ENCODE peak calls at places on chromosomes 4 and X, in ten cellular contexts. A, O, J, E, B, V, M, K, Y and H are unnamed samples. For H3K9me2, the result is how much of the 10 kb centered on the place peaks cover.

GRCh38 chrX:134570899-134571298 is 87.4 kb downstream of the PLAC1 start:
- DNase-seq in A (no peak), O (no peak), J (no peak), E (no peak), B (no peak), V (no peak), M (no peak), K (no peak), Y (no peak), H (peak)

GRCh38 chrX:75106772-75107171 is 49.3 kb downstream of the ABCB7 start:
- DNase-seq in A (no peak), O (no peak), J (no peak), E (no peak), B (no peak), V (no peak), M (no peak), K (no peak), Y (no peak), H (no peak)

GRCh38 chrX:56745019-56745418 is 16.0 kb downstream of the NBDY start:
- DNase-seq in A (no peak), O (peak), J (no peak), E (peak), B (peak), V (peak), M (no peak), K (peak), Y (no peak), H (no peak)

GRCh38 chr4:173666-174314 is 49.5 kb downstream of the ZNF718 start:
- DNase-seq in A (no peak), O (no peak), J (no peak), E (no peak), B (no peak), V (no peak), M (no peak), K (no peak), Y (peak), H (no peak)

GRCh38 chr4:6881908-6882307 is 27.7 kb upstream of the TBC1D14 start:
- DNase-seq in A (no peak), O (no peak), J (no peak), E (no peak), B (no peak), V (no peak), M (no peak), K (no peak), Y (no peak), H (no peak)

GRCh38 chrX:30504309-30504708 is 73.3 kb downstream of the TASL start:
- DNase-seq in A (peak), O (peak), J (peak), E (peak), B (peak), V (peak), M (peak), K (peak), Y (peak), H (peak)

GRCh38 chr4:3387943-3388348 is 53.8 kb upstream of the HGFAC start:
- DNase-seq in A (no peak), O (peak), J (no peak), E (peak), B (no peak), V (no peak), M (peak), K (no peak), Y (no peak), H (no peak)

GRCh38 chrX:74232859-74233258 is 71.1 kb upstream of the ZCCHC13 start:
- DNase-seq in A (no peak), O (peak), J (no peak), E (peak), B (no peak), V (no peak), M (peak), K (peak), Y (peak), H (no peak)

GRCh38 chrX:39855748-39856129 is 242.0 kb downstream of the BCOR start:
- DNase-seq in A (peak), O (peak), J (peak), E (peak), B (peak), V (no peak), M (no peak), K (peak), Y (peak), H (peak)

GRCh38 chrX:73855546-73855945 is 292.5 kb downstream of the CHIC1 start:
- DNase-seq in A (peak), O (peak), J (peak), E (peak), B (peak), V (peak), M (peak), K (peak), Y (peak), H (peak)

GRCh38 chr4:68373513-68373912 is 23.6 kb upstream of the YTHDC1 start:
- DNase-seq in A (no peak), O (no peak), J (peak), E (peak), B (no peak), V (no peak), M (peak), K (no peak), Y (peak), H (no peak)

GRCh38 chr4:133320576-133321170 is 171.6 kb downstream of the PCDH10 start:
- DNase-seq in A (peak), O (peak), J (peak), E (peak), B (peak), V (no peak), M (peak), K (peak), Y (peak), H (peak)

GRCh38 chr4:78551420-78552351 is at the start of gene ANXA3:
- DNase-seq in A (no peak), O (peak), J (peak), E (peak), B (no peak), V (peak), M (peak), K (no peak), Y (peak), H (no peak)

GRCh38 chrX:8191022-8191421 is 20.0 kb upstream of the VCX2 start:
- DNase-seq in A (no peak), O (peak), J (peak), E (no peak), B (no peak), V (peak), M (no peak), K (no peak), Y (no peak), H (no peak)

GRCh38 chr4:79445371-79445781 is 37.3 kb upstream of the GK2 start:
- DNase-seq in A (no peak), O (no peak), J (no peak), E (peak), B (no peak), V (no peak), M (no peak), K (no peak), Y (no peak), H (no peak)

GRCh38 chr4:8917868-8918783 is 46.5 kb upstream of the HMX1 start:
- DNase-seq in A (peak), O (peak), J (peak), E (peak), B (peak), V (no peak), M (peak), K (peak), Y (peak), H (peak)

GRCh38 chrX:137567474-137568232 is 1.7 kb downstream of the ZIC3 start:
- DNase-seq in A (no peak), O (no peak), J (no peak), E (peak), B (no peak), V (no peak), M (no peak), K (no peak), Y (peak), H (no peak)

GRCh38 chr4:140363558-140363957 is 9.9 kb upstream of the SCOC start:
- DNase-seq in A (no peak), O (no peak), J (no peak), E (no peak), B (no peak), V (no peak), M (peak), K (no peak), Y (no peak), H (no peak)

GRCh38 chr4:157895205-157895604 is 277.6 kb downstream of the GASK1B start:
- DNase-seq in A (no peak), O (no peak), J (no peak), E (no peak), B (no peak), V (no peak), M (no peak), K (no peak), Y (peak), H (no peak)

GRCh38 chr4:83132065-83132464 is 17.5 kb upstream of the PLAC8 start:
- DNase-seq in A (no peak), O (no peak), J (no peak), E (no peak), B (no peak), V (no peak), M (no peak), K (no peak), Y (no peak), H (no peak)

GRCh38 chrX:103879339-103879738 is 47.3 kb upstream of the RAB9B start:
- DNase-seq in A (no peak), O (peak), J (no peak), E (peak), B (no peak), V (no peak), M (no peak), K (no peak), Y (no peak), H (no peak)

GRCh38 chrX:102067966-102068723 is 57.3 kb upstream of the TCEAL2 start:
- DNase-seq in A (peak), O (peak), J (peak), E (peak), B (no peak), V (no peak), M (peak), K (peak), Y (peak), H (peak)

GRCh38 chr4:15398732-15399131 is 29.1 kb upstream of the C1QTNF7 start:
- DNase-seq in A (no peak), O (no peak), J (no peak), E (no peak), B (no peak), V (no peak), M (no peak), K (no peak), Y (no peak), H (no peak)

GRCh38 chr4:176011523-176011922 is 54.1 kb upstream of the WDR17 start:
- DNase-seq in A (no peak), O (no peak), J (no peak), E (no peak), B (no peak), V (no peak), M (no peak), K (no peak), Y (no peak), H (no peak)

GRCh38 chrX:119757979-119758681 is at the start of gene SOWAHD:
- DNase-seq in A (peak), O (peak), J (peak), E (peak), B (no peak), V (peak), M (peak), K (no peak), Y (peak), H (peak)

GRCh38 chr4:6695660-6696581 is 2.2 kb downstream of the S100P start:
- DNase-seq in A (no peak), O (peak), J (peak), E (no peak), B (no peak), V (peak), M (peak), K (no peak), Y (no peak), H (no peak)

GRCh38 chr4:92050875-92051274 is 252.9 kb upstream of the GRID2 start:
- DNase-seq in A (no peak), O (peak), J (no peak), E (no peak), B (no peak), V (no peak), M (no peak), K (no peak), Y (no peak), H (no peak)

GRCh38 chrX:143768976-143769375 is 48.4 kb upstream of the SPANXN2 start:
- DNase-seq in A (no peak), O (peak), J (no peak), E (peak), B (no peak), V (no peak), M (no peak), K (no peak), Y (no peak), H (no peak)
- H3K9me2 ChIP-seq in A (under half), O (under half), J (under half), E (under half), B (under half), V (under half), M (under half), K (under half), Y (under half), H (under half)

GRCh38 chr4:48261288-48261687 is 8.3 kb downstream of the TEC start:
- DNase-seq in A (no peak), O (no peak), J (no peak), E (no peak), B (no peak), V (no peak), M (no peak), K (no peak), Y (no peak), H (no peak)
- H3K9me2 ChIP-seq in A (under half), O (under half), J (under half), E (under half), B (under half), V (under half), M (under half), K (under half), Y (under half), H (under half)

GRCh38 chr4:104763554-104764210 is 269.0 kb upstream of the CXXC4 start:
- DNase-seq in A (no peak), O (no peak), J (no peak), E (no peak), B (no peak), V (no peak), M (no peak), K (no peak), Y (no peak), H (no peak)
- H3K9me2 ChIP-seq in A (under half), O (under half), J (under half), E (under half), B (under half), V (under half), M (under half), K (under half), Y (under half), H (under half)

GRCh38 chrX:7107968-7108480 is 39.5 kb upstream of the STS start:
- DNase-seq in A (no peak), O (no peak), J (no peak), E (no peak), B (no peak), V (no peak), M (no peak), K (peak), Y (no peak), H (no peak)
- H3K9me2 ChIP-seq in A (under half), O (under half), J (under half), E (under half), B (under half), V (under half), M (under half), K (under half), Y (under half), H (under half)

DNA sequence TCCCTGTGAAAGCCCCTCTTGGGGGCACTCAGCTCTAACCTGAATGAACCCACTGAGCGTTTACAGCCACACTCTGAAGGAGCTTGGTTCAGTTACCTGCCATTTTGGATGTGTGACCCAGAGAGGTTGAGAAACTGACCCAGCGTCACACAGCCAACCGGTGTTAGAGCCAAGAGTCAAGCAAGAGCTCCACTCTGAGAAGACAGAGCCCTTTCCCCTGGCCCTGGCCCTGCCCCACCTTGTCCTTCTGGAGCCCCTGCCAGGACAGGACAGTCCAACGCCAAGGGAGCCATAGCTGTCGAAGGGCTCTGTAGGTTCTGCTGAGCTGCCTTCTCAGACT is 20.0 kb upstream of the MSX1 start:
- DNase-seq in A (no peak), O (no peak), J (no peak), E (no peak), B (no peak), V (no peak), M (no peak), K (no peak), Y (no peak), H (no peak)
- H3K9me2 ChIP-seq in A (under half), O (under half), J (under half), E (under half), B (under half), V (under half), M (under half), K (under half), Y (under half), H (under half)

DNA sequence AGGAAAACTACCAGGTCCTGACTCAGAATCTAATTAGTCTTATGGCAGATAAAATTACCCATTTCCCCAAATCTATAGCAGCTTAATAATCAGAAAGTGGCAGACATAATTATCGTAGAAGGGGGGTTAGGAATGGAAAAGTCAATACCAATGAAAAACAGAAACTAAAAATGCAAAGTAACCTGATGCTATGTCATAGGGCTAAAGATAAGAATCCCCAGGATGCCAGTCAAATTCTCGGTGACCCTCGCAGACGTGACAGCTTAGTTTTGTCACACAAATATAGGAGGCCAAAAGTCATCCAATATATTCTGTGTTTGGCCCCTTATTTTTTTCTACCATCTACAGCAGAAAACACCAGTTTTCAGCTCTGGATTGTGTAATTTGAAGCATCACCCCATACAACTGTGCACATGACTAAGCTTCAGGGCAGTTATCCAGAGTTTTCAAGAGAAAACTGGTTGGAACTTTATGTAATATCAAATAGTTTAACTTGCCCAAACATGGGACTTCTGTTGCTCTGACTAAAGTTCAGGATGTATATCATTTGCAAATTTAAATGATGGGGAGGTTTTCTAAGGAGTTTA is 30.9 kb downstream of the RASSF6 start:
- DNase-seq in A (no peak), O (peak), J (peak), E (peak), B (no peak), V (no peak), M (no peak), K (peak), Y (no peak), H (peak)
- H3K9me2 ChIP-seq in A (under half), O (under half), J (under half), E (under half), B (under half), V (under half), M (under half), K (under half), Y (under half), H (under half)

GRCh38 chr4:149889976-149890375 is 74.3 kb upstream of the IQCM start:
- DNase-seq in A (no peak), O (no peak), J (no peak), E (no peak), B (no peak), V (no peak), M (no peak), K (no peak), Y (no peak), H (no peak)
- H3K9me2 ChIP-seq in A (under half), O (under half), J (under half), E (under half), B (under half), V (under half), M (under half), K (under half), Y (under half), H (under half)

DNA sequence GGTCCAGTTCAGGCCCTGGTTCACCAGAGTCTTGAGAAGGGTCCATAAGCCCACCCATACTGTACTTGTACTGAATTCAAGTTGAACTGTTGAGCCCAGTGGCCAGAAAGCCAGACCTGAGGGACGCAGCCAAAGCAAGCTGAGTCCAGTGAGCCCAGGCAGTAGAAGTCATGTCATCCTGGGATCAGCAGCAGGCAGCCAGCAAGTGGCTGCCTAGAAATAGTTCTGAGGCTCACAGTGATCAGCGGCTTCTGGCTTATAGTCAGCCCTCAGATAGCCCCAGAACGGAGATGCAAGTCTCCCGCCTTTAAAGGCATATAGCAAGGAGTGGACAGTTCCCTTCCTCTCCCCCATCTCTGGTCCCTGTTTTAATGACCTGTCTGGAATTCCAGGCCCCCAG is 347.1 kb downstream of the FBXW7 start:
- DNase-seq in A (no peak), O (no peak), J (no peak), E (no peak), B (no peak), V (no peak), M (no peak), K (no peak), Y (no peak), H (no peak)
- H3K9me2 ChIP-seq in A (under half), O (under half), J (under half), E (under half), B (under half), V (under half), M (under half), K (under half), Y (under half), H (under half)

GRCh38 chr4:150216725-150217124 is 138.5 kb downstream of the DCLK2 start:
- DNase-seq in A (no peak), O (no peak), J (no peak), E (no peak), B (no peak), V (no peak), M (no peak), K (no peak), Y (no peak), H (no peak)
- H3K9me2 ChIP-seq in A (under half), O (under half), J (under half), E (under half), B (under half), V (under half), M (under half), K (under half), Y (under half), H (under half)